ENCODE peak calls at places on chromosomes 12 and 14, in seven cellular contexts. G, Z, A, X, U, C and I are unnamed samples.

GRCh38 chr12:110846615-110847566 is at the start of gene CCDC63:
- DNase-seq in G (peak), Z (peak), A (peak), X (peak), U (no peak), C (peak), I (peak)

GRCh38 chr14:44657153-44657552 is 150.1 kb upstream of the FSCB start:
- DNase-seq in G (no peak), Z (no peak), A (no peak), X (no peak), U (no peak), C (no peak), I (no peak)

GRCh38 chr14:92687681-92688433 is 60.6 kb downstream of the LGMN start:
- DNase-seq in G (no peak), Z (peak), A (no peak), X (no peak), U (no peak), C (no peak), I (peak)

GRCh38 chr14:60487211-60487610 is 1.3 kb upstream of the C14orf39 start:
- DNase-seq in G (no peak), Z (no peak), A (no peak), X (no peak), U (no peak), C (no peak), I (no peak)

GRCh38 chr12:103801709-103802585 is 39.1 kb downstream of the NT5DC3 start:
- DNase-seq in G (no peak), Z (no peak), A (no peak), X (no peak), U (no peak), C (no peak), I (no peak)

GRCh38 chr12:26425587-26426260 is 230.4 kb downstream of the SSPN start:
- DNase-seq in G (no peak), Z (no peak), A (no peak), X (no peak), U (no peak), C (no peak), I (no peak)

GRCh38 chr14:20417250-20418186 is 4.2 kb upstream of the TEP1 start:
- DNase-seq in G (no peak), Z (no peak), A (no peak), X (no peak), U (no peak), C (no peak), I (no peak)

GRCh38 chr14:76050797-76051392 is 65.3 kb downstream of the IFT43 start:
- DNase-seq in G (peak), Z (no peak), A (peak), X (no peak), U (peak), C (no peak), I (peak)

GRCh38 chr12:124727922-124728321 is 135.7 kb downstream of the SCARB1 start:
- DNase-seq in G (no peak), Z (peak), A (no peak), X (no peak), U (no peak), C (no peak), I (no peak)